ENCODE peak calls at places on chromosomes 7 and 10, in four cellular contexts. O, H, E and S are unnamed samples.

GRCh38 chr10:71285180-71285545 is 33.9 kb upstream of the SLC29A3 start:
- DNase-seq in O (peak), H (no peak), E (no peak), S (peak)

GRCh38 chr10:33180390-33180789 is 154.1 kb downstream of the NRP1 start:
- DNase-seq in O (no peak), H (no peak), E (no peak), S (no peak)

GRCh38 chr7:91876391-91877133 is 3.9 kb downstream of the MTERF1 start:
- DNase-seq in O (no peak), H (no peak), E (no peak), S (no peak)

GRCh38 chr10:110556993-110557601 is 10.4 kb upstream of the SMC3 start:
- DNase-seq in O (no peak), H (no peak), E (no peak), S (no peak)

GRCh38 chr10:17993361-17993760 is 41.6 kb downstream of the SLC39A12 start:
- DNase-seq in O (no peak), H (no peak), E (no peak), S (no peak)

GRCh38 chr7:55573526-55573925 is 1.2 kb upstream of the VOPP1 start:
- DNase-seq in O (no peak), H (no peak), E (no peak), S (no peak)

GRCh38 chr10:104642311-104643022 is 1.4 kb downstream of the SORCS3 start:
- DNase-seq in O (no peak), H (peak), E (no peak), S (peak)

GRCh38 chr10:130547368-130547767 is 411.2 kb downstream of the GLRX3 start:
- DNase-seq in O (no peak), H (no peak), E (no peak), S (no peak)

GRCh38 chr10:16828114-16828568 is 10.9 kb upstream of the RSU1 start:
- DNase-seq in O (no peak), H (peak), E (peak), S (no peak)

GRCh38 chr10:28410420-28411135 is 107.7 kb upstream of the MPP7 start:
- DNase-seq in O (no peak), H (no peak), E (no peak), S (no peak)

GRCh38 chr10:44992070-44992731 is 8.5 kb upstream of the ZNF22 start:
- DNase-seq in O (peak), H (peak), E (no peak), S (no peak)

GRCh38 chr10:51960494-51960895 is 261.1 kb upstream of the CSTF2T start:
- DNase-seq in O (no peak), H (no peak), E (no peak), S (no peak)

GRCh38 chr10:6062101-6062771 is at the start of gene IL2RA:
- DNase-seq in O (no peak), H (no peak), E (no peak), S (no peak)

GRCh38 chr7:140696024-140696678 is 357 bp upstream of the NDUFB2 start:
- DNase-seq in O (peak), H (peak), E (peak), S (peak)

GRCh38 chr7:17932770-17933169 is 7.5 kb downstream of the SNX13 start:
- DNase-seq in O (no peak), H (no peak), E (no peak), S (no peak)

GRCh38 chr7:80724249-80724871 is 85.9 kb downstream of the CD36 start:
- DNase-seq in O (no peak), H (no peak), E (no peak), S (no peak)

GRCh38 chr10:48332871-48333216 is 26.4 kb downstream of the MAPK8 start:
- DNase-seq in O (no peak), H (no peak), E (no peak), S (no peak)

GRCh38 chr7:27125986-27126394 is 4.6 kb downstream of the HOXA4 start:
- DNase-seq in O (no peak), H (no peak), E (no peak), S (no peak)

GRCh38 chr10:49092477-49092876 is 22.8 kb downstream of the VSTM4 start:
- DNase-seq in O (no peak), H (no peak), E (no peak), S (no peak)

GRCh38 chr7:44045226-44046014 is 918 bp downstream of the DBNL start:
- DNase-seq in O (peak), H (no peak), E (no peak), S (no peak)

GRCh38 chr10:114151486-114151885 is 22.5 kb downstream of the CCDC186 start:
- DNase-seq in O (no peak), H (no peak), E (peak), S (no peak)

GRCh38 chr7:33692956-33693355 is 212.4 kb upstream of the BMPER start:
- DNase-seq in O (no peak), H (no peak), E (no peak), S (no peak)

GRCh38 chr10:30782543-30783461 is 153.2 kb upstream of the LYZL2 start:
- DNase-seq in O (peak), H (no peak), E (no peak), S (no peak)

GRCh38 chr7:19491821-19492452 is 216.9 kb downstream of the POLR1F start:
- DNase-seq in O (no peak), H (no peak), E (no peak), S (no peak)

GRCh38 chr10:118907051-118907450 is 122.5 kb upstream of the NANOS1 start:
- DNase-seq in O (no peak), H (no peak), E (no peak), S (no peak)

GRCh38 chr10:21099291-21099800 is 202.2 kb upstream of the NEBL start:
- DNase-seq in O (no peak), H (no peak), E (no peak), S (no peak)

GRCh38 chr10:42875792-42876191 is 93.2 kb downstream of the BMS1 start:
- DNase-seq in O (peak), H (peak), E (no peak), S (no peak)

GRCh38 chr7:30740417-30741181 is 11.3 kb upstream of the INMT start:
- DNase-seq in O (peak), H (peak), E (no peak), S (peak)

GRCh38 chr7:39306028-39306570 is 260.1 kb upstream of the YAE1 start:
- DNase-seq in O (no peak), H (no peak), E (no peak), S (no peak)

DNA sequence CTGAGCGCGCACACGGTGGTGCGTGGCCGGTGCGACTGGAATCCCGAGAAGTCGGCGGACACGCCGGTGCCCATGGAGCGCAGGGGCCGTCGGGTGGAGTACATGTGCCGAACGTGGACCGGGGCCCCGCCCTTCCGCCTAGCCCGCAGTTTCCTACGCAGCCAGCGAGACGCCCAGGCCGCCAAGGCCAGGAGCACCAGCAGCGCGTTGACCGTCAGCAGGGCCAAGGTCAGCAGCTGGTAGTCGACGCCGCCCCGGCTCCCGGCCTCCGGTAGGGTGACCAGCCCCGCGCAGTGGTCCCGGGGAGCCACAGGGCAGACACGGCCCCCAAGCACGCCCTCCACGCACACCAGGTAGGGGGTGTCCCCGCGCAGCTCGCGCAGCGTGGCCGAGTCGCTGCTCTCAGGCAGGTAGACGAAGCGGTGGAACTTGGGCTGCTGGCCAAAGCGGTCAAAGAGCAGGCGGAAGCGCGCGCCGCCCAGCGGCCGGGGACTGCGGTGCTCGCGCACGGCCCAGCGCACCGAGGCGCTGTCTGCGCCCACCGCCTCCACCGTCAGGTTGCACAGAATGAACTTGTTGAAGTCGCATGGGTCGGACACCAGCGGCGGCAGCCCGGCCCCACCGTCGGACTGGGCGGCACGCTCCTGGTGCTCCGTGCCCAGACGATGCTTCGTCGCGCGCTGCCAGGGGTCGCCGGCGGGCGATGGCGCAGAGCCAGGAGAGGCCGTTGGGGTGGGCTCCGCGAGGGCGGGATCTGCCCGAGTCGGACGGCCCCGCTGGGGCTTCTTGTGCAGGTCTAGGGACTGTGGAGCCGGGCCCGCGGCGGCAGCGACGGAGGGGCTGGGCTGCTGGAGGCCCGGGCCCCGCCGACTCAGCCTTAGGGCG is 2.2 kb downstream of the TRIL start:
- DNase-seq in O (peak), H (peak), E (no peak), S (no peak)
- H3K27ac ChIP-seq in O (no peak), H (peak), E (no peak), S (no peak)

GRCh38 chr7:131904750-131905327 is 348.4 kb upstream of the PODXL start:
- DNase-seq in O (no peak), H (no peak), E (no peak), S (no peak)

GRCh38 chr7:131911112-131911511 is 354.7 kb upstream of the PODXL start:
- DNase-seq in O (no peak), H (no peak), E (no peak), S (no peak)

GRCh38 chr7:131909151-131909768 is 352.8 kb upstream of the PODXL start:
- DNase-seq in O (no peak), H (no peak), E (no peak), S (peak)

GRCh38 chr7:131905574-131905973 is 349.1 kb upstream of the PODXL start:
- DNase-seq in O (no peak), H (no peak), E (no peak), S (no peak)

DNA sequence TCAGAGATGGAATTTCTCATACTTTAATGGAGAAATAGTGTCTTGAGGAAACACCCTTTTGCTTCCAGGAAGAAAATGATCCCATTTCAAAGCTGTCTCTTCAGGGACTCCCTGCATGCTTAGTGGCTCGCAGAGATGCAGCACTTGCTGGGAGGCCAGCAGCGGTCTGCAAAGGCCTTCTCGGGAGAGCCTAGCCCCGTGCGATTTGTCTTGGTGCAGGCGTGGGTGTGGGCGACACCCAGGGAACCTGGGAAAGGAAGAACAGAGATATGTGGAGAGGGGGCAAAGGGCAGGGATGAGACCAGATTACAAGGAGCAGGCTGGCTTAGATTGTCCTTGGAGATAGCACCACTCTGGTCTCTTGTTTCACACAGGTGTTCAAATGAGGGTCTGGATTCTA is 352.3 kb upstream of the PODXL start:
- DNase-seq in O (no peak), H (no peak), E (no peak), S (no peak)
- H3K4me3 ChIP-seq in O (no peak), H (no peak), E (no peak), S (peak)

GRCh38 chr7:73839743-73840714 is 2.3 kb downstream of the METTL27 start:
- DNase-seq in O (no peak), H (peak), E (no peak), S (no peak)
- TF ChIP-seq CTCF in O (no peak), H (no peak), E (no peak), S (no peak)

GRCh38 chr7:1083729-1084657 is 3.9 kb upstream of the GPER1 start:
- DNase-seq in O (no peak), H (peak), E (no peak), S (no peak)
- H3K27ac ChIP-seq in O (no peak), H (no peak), E (no peak), S (no peak)

GRCh38 chr7:131897790-131898165 is 341.4 kb upstream of the PODXL start:
- DNase-seq in O (no peak), H (no peak), E (no peak), S (no peak)

GRCh38 chr7:131898418-131898817 is 342.0 kb upstream of the PODXL start:
- DNase-seq in O (no peak), H (no peak), E (no peak), S (no peak)

GRCh38 chr7:131897016-131897789 is 340.8 kb upstream of the PODXL start:
- DNase-seq in O (no peak), H (no peak), E (peak), S (no peak)

GRCh38 chr7:131895541-131896173 is 339.2 kb upstream of the PODXL start:
- DNase-seq in O (no peak), H (no peak), E (peak), S (no peak)

DNA sequence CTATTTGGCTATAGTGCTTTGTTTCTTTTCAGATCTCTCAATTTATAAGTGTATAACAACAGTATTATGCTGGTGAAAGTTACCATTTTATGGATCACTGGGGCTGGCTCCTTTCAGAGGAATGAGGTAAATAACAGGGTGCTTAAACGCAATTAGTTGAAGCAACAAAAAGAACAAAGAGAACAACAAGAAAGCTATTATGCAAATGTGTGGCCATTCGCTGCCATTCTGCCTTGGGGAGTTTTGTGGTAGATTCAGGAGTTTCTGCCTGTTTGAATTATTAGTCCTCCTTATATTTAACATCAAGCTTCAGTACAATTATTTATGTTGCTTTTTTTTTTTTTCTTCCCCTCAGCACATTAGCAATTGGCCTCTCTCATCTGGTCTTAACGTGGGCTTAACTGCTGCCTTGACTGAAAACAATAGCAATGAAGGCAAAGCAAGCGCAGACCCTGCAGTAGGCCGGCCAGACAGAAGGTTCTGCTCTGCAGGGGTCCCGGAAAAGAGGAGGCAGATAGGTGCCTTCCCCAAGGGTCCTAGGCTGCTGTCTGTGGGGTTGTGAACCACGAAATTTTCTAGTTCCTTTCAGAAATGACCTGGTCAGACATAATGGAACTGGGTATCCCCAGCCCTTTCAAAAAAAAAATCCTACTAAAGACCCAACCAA is 339.9 kb upstream of the PODXL start:
- DNase-seq in O (no peak), H (no peak), E (no peak), S (no peak)
- H3K4me3 ChIP-seq in O (no peak), H (no peak), E (no peak), S (no peak)